ENCODE peak calls at places on chromosomes 3 and 15, in five cellular contexts. J, I, M, B and N are unnamed samples.

GRCh38 chr15:39287322-39288195 is 293.3 kb upstream of the THBS1 start:
- DNase-seq in J (peak), I (no peak), M (peak), B (no peak), N (no peak)

GRCh38 chr3:124529826-124530571 is 200.3 kb upstream of the UMPS start:
- DNase-seq in J (peak), I (peak), M (no peak), B (no peak), N (no peak)

GRCh38 chr3:127275287-127275781 is 12.5 kb downstream of the PRR20G start:
- DNase-seq in J (peak), I (no peak), M (no peak), B (no peak), N (peak)

GRCh38 chr3:57041674-57042073 is 18.8 kb upstream of the SPATA12 start:
- DNase-seq in J (no peak), I (no peak), M (no peak), B (no peak), N (no peak)

GRCh38 chr3:176554264-176554663 is 643.0 kb downstream of the TBL1XR1 start:
- DNase-seq in J (no peak), I (no peak), M (no peak), B (no peak), N (peak)

GRCh38 chr15:50797926-50798325 is 32.4 kb upstream of the SPPL2A start:
- DNase-seq in J (peak), I (no peak), M (no peak), B (no peak), N (no peak)

GRCh38 chr3:184371570-184372018 is 6.4 kb downstream of the THPO start:
- DNase-seq in J (peak), I (peak), M (peak), B (peak), N (peak)

GRCh38 chr3:126782554-126782953 is 78.5 kb downstream of the CHCHD6 start:
- DNase-seq in J (peak), I (peak), M (peak), B (no peak), N (peak)

GRCh38 chr15:38503497-38503896 is 49.6 kb downstream of the FAM98B start:
- DNase-seq in J (no peak), I (no peak), M (no peak), B (no peak), N (no peak)

GRCh38 chr3:16147226-16147625 is 27.3 kb upstream of the GALNT15 start:
- DNase-seq in J (peak), I (peak), M (peak), B (no peak), N (no peak)

GRCh38 chr15:60865507-60865906 is 363.6 kb downstream of the RORA start:
- DNase-seq in J (peak), I (no peak), M (peak), B (no peak), N (peak)

GRCh38 chr3:160981217-160981938 is 123.8 kb downstream of the B3GALNT1 start:
- DNase-seq in J (no peak), I (no peak), M (no peak), B (no peak), N (no peak)

GRCh38 chr3:31356941-31357340 is 175.8 kb upstream of the STT3B start:
- DNase-seq in J (peak), I (peak), M (peak), B (peak), N (no peak)

GRCh38 chr3:124998247-124998630 is 57.6 kb downstream of the HEG1 start:
- DNase-seq in J (no peak), I (no peak), M (no peak), B (no peak), N (no peak)

GRCh38 chr3:134462236-134463059 is 23.3 kb downstream of the ANAPC13 start:
- DNase-seq in J (no peak), I (no peak), M (peak), B (no peak), N (no peak)

GRCh38 chr3:128481438-128481942 is 11.5 kb downstream of the GATA2 start:
- DNase-seq in J (no peak), I (no peak), M (no peak), B (no peak), N (peak)

GRCh38 chr3:42557849-42558248 is 23.9 kb downstream of the SEC22C start:
- DNase-seq in J (no peak), I (no peak), M (no peak), B (no peak), N (no peak)

GRCh38 chr3:195828762-195829161 is 17.0 kb upstream of the MUC4 start:
- DNase-seq in J (no peak), I (no peak), M (no peak), B (no peak), N (peak)

GRCh38 chr3:58350627-58351013 is 17.9 kb downstream of the PXK start:
- DNase-seq in J (no peak), I (no peak), M (peak), B (no peak), N (peak)

GRCh38 chr3:188756241-188756640 is 415.5 kb upstream of the TPRG1 start:
- DNase-seq in J (no peak), I (no peak), M (no peak), B (no peak), N (no peak)

GRCh38 chr3:77186728-77187127 is 146.8 kb downstream of the ROBO2 start:
- DNase-seq in J (no peak), I (no peak), M (peak), B (no peak), N (no peak)

GRCh38 chr3:79517766-79518413 is 249.9 kb downstream of the ROBO1 start:
- DNase-seq in J (peak), I (peak), M (peak), B (no peak), N (peak)

GRCh38 chr3:46280105-46280797 is 38.0 kb downstream of the CCR3 start:
- DNase-seq in J (peak), I (no peak), M (peak), B (no peak), N (no peak)

GRCh38 chr3:10259798-10260197 is 11.5 kb downstream of the TATDN2 start:
- DNase-seq in J (no peak), I (no peak), M (no peak), B (no peak), N (no peak)

GRCh38 chr3:160446522-160447056 is 3.0 kb downstream of the TRIM59 start:
- DNase-seq in J (no peak), I (no peak), M (no peak), B (no peak), N (no peak)

DNA sequence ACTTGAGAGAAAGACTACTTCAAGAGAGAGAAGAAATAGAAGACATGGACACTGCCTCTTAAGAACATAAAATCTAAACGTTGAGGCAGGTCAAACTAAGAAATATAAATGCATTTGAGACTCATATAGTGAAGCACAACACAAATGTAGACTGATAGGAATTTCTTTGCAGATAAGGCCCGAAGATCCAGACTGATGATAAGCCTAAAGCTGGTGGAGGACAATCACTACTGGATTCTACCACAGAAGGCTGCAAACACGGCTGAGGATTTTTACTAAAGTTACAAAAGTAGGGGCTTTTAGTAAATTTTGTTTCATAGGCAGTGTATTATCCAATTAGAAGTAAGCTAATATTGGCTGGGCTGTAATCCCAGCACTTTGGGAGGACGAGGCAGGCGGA is 278.3 kb downstream of the RAP2B start:
- DNase-seq in J (no peak), I (no peak), M (no peak), B (no peak), N (no peak)
- H3K4me2 ChIP-seq in J (no peak), I (no peak), M (no peak), B (no peak), N (no peak)

GRCh38 chr15:71666723-71667122 is 143.6 kb upstream of the NR2E3 start:
- DNase-seq in J (no peak), I (no peak), M (peak), B (no peak), N (no peak)
- TF ChIP-seq CTCF in J (no peak), I (no peak), M (no peak), B (no peak), N (no peak)

GRCh38 chr15:45131510-45131909 is 1.7 kb downstream of the DUOX1 start:
- DNase-seq in J (no peak), I (no peak), M (no peak), B (no peak), N (no peak)
- H3K4me3 ChIP-seq in J (no peak), I (no peak), M (no peak), B (no peak), N (no peak)

GRCh38 chr3:150414989-150415388 is 6.9 kb downstream of the TSC22D2 start:
- DNase-seq in J (no peak), I (no peak), M (peak), B (no peak), N (no peak)

GRCh38 chr3:150421256-150421655 is 13.2 kb downstream of the TSC22D2 start:
- DNase-seq in J (no peak), I (no peak), M (no peak), B (no peak), N (no peak)

GRCh38 chr3:150419959-150420358 is 11.9 kb downstream of the TSC22D2 start:
- DNase-seq in J (no peak), I (no peak), M (no peak), B (no peak), N (no peak)

GRCh38 chr3:150421799-150422548 is 13.9 kb downstream of the TSC22D2 start:
- DNase-seq in J (peak), I (no peak), M (peak), B (no peak), N (peak)

GRCh38 chr3:150419076-150419868 is 11.2 kb downstream of the TSC22D2 start:
- DNase-seq in J (no peak), I (no peak), M (no peak), B (no peak), N (no peak)
- H3K4me2 ChIP-seq in J (peak), I (peak), M (no peak), B (no peak), N (peak)

GRCh38 chr15:66630801-66631351 is 65.1 kb upstream of the LCTL start:
- DNase-seq in J (no peak), I (no peak), M (no peak), B (peak), N (no peak)
- TF ChIP-seq CTCF in J (no peak), I (no peak), M (no peak), B (no peak), N (no peak)

GRCh38 chr3:136946978-136947377 is 10.8 kb upstream of the IL20RB start:
- DNase-seq in J (no peak), I (no peak), M (no peak), B (no peak), N (no peak)

GRCh38 chr3:136939489-136939888 is 18.3 kb upstream of the IL20RB start:
- DNase-seq in J (no peak), I (no peak), M (no peak), B (no peak), N (no peak)

GRCh38 chr3:136942796-136943195 is 15.0 kb upstream of the IL20RB start:
- DNase-seq in J (no peak), I (no peak), M (no peak), B (no peak), N (no peak)

GRCh38 chr3:136947477-136947876 is 10.3 kb upstream of the IL20RB start:
- DNase-seq in J (no peak), I (no peak), M (no peak), B (no peak), N (no peak)

GRCh38 chr3:136943396-136943795 is 14.4 kb upstream of the IL20RB start:
- DNase-seq in J (no peak), I (no peak), M (no peak), B (no peak), N (no peak)
- H3K4me3 ChIP-seq in J (no peak), I (no peak), M (no peak), B (no peak), N (no peak)

GRCh38 chr3:117874904-117875874 is 1159.5 kb downstream of the IGSF11 start:
- DNase-seq in J (no peak), I (peak), M (peak), B (no peak), N (no peak)
- H3K4me2 ChIP-seq in J (no peak), I (peak), M (no peak), B (no peak), N (no peak)

GRCh38 chr3:182618085-182618732 is 175.1 kb upstream of the ATP11B start:
- DNase-seq in J (peak), I (peak), M (no peak), B (no peak), N (no peak)
- TF ChIP-seq CTCF in J (peak), I (peak), M (peak), B (peak), N (peak)

GRCh38 chr15:45112592-45113379 is 1.2 kb downstream of the DUOX2 start:
- DNase-seq in J (peak), I (no peak), M (no peak), B (no peak), N (peak)
- H3K4me3 ChIP-seq in J (no peak), I (peak), M (no peak), B (no peak), N (no peak)

DNA sequence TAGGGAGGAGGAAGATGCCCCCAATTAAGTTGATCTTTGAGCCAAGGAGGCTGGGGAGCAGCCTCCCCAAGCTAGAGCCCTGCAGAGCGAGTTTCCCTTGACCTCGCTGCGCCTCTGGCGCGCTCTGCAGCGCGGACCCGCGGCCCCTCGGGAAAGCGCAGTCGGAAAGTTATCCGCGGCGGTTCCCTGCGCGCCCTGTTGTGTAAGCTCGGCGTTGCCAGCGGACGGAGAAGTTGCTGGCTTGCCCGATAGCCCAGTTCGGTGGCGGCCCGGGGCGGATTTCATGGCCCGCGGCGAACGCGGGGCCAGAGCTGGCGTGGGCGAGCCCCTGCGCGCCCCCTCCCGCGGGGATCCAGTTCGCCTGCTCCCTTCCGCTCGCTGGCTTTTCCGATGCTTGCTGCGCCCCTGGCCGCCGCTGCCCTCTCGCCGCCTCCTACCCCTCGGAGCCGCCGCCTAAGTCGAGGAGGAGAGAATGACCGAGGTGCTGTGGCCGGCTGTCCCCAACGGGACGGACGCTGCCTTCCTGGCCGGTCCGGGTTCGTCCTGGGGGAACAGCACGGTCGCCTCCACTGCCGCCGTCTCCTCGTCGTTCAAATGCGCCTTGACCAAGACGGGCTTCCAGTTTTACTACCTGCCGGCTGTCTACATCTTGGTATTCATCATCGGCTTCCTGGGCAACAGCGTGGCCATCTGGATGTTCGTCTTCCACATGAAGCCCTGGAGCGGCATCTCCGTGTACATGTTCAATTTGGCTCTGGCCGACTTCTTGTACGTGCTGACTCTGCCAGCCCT is 576 bp downstream of the P2RY1 start:
- DNase-seq in J (peak), I (peak), M (peak), B (peak), N (peak)
- H3K4me2 ChIP-seq in J (peak), I (peak), M (peak), B (peak), N (peak)